ENCODE peak calls at places on chromosome 22, in five cellular contexts. U, X, A, M and L are unnamed samples.

GRCh38 chr22:50396751-50397370 is 53.7 kb downstream of the PPP6R2 start:
- DNase-seq in U (no peak), X (no peak), A (no peak), M (no peak), L (no peak)

GRCh38 chr22:41919357-41920224 is 4.7 kb upstream of the SHISA8 start:
- DNase-seq in U (peak; percentile 95), X (peak; percentile 70), A (peak; percentile 50), M (peak; percentile 56), L (peak; percentile 76)

GRCh38 chr22:35892192-35892591 is 136.4 kb downstream of the RBFOX2 start:
- DNase-seq in U (no peak), X (no peak), A (no peak), M (no peak), L (no peak)

GRCh38 chr22:30717331-30717921 is 22.8 kb downstream of the OSBP2 start:
- DNase-seq in U (no peak), X (no peak), A (no peak), M (no peak), L (no peak)

GRCh38 chr22:48198489-48199459 is 1436.3 kb downstream of the TBC1D22A start:
- DNase-seq in U (no peak), X (no peak), A (no peak), M (no peak), L (no peak)

GRCh38 chr22:17562906-17563870 is at the start of gene SLC25A18:
- DNase-seq in U (peak; percentile 9), X (no peak), A (peak; percentile 71), M (peak; percentile 46), L (no peak)

GRCh38 chr22:50292643-50293440 is 14.6 kb downstream of the PLXNB2 start:
- DNase-seq in U (no peak), X (no peak), A (no peak), M (no peak), L (peak; percentile 78)

GRCh38 chr22:32202539-32203180 is 2.2 kb downstream of the RFPL2 start:
- DNase-seq in U (no peak), X (peak; percentile 52), A (peak; percentile 76), M (peak; percentile 70), L (no peak)

GRCh38 chr22:33090836-33091235 is 32.7 kb upstream of the SYN3 start:
- DNase-seq in U (no peak), X (no peak), A (no peak), M (no peak), L (no peak)

GRCh38 chr22:43293661-43294392 is 49.3 kb downstream of the SCUBE1 start:
- DNase-seq in U (no peak), X (peak; percentile 57), A (no peak), M (no peak), L (no peak)

GRCh38 chr22:36457688-36458450 is 23.6 kb downstream of the TXN2 start:
- DNase-seq in U (peak; percentile 81), X (no peak), A (no peak), M (peak; percentile 71), L (no peak)

GRCh38 chr22:46923394-46923793 is 160.9 kb downstream of the TBC1D22A start:
- DNase-seq in U (no peak), X (no peak), A (no peak), M (no peak), L (no peak)

GRCh38 chr22:21624120-21624879 is 5.5 kb downstream of the YDJC start:
- DNase-seq in U (no peak), X (no peak), A (no peak), M (no peak), L (no peak)

GRCh38 chr22:18070556-18071306 is 7.1 kb upstream of the PEX26 start:
- DNase-seq in U (peak; percentile 65), X (no peak), A (no peak), M (no peak), L (no peak)

DNA sequence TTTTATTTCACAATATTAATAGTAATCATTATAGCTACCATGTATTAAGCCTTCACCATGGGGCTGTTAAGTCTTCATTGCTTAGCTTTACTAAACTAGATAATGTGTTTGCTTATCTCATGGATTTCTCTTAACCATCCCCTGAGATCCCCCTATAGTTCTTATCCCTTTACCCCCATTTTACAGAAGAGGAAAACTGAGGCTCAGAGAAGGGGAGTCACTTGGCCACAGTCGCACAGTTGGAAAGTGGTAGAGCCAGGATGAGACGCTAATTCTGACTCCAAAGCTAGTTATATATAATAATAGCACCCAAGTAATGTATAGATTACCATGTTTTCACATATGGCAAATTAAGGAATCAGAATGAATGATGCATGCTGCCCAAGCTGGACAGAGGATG is 9.7 kb upstream of the TFIP11 start:
- DNase-seq in U (no peak), X (no peak), A (no peak), M (no peak), L (no peak)
- TF ChIP-seq POLR2A in U (no peak), X (no peak), A (no peak), M (no peak), L (no peak)

DNA sequence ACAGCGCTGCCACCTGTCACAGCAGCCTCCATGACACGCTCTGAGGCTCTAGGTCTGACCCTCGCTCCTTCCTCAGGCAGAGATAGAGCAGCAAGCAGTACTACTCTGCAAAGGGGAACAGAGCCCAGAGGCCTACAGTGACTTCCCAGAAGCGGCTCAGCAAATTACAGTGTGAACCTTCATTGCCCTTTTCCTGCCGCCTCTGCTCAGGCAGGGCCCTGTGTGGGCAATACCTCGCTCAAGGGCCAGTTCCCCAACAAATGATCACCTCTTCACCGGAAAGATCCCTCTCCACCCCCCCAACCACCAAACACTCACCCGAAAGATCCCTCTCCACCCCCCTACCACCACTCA is 12.3 kb downstream of the KIAA0930 start:
- DNase-seq in U (no peak), X (no peak), A (peak; percentile 21), M (no peak), L (no peak)
- H3K4me1 ChIP-seq in U (peaks cover 94% of the 10 kb centered on the region), X (peaks cover 23% of the 10 kb centered on the region), A (peaks cover 35% of the 10 kb centered on the region), M (peaks cover 12% of the 10 kb centered on the region), L (no peaks in the 10 kb centered on the region)

DNA sequence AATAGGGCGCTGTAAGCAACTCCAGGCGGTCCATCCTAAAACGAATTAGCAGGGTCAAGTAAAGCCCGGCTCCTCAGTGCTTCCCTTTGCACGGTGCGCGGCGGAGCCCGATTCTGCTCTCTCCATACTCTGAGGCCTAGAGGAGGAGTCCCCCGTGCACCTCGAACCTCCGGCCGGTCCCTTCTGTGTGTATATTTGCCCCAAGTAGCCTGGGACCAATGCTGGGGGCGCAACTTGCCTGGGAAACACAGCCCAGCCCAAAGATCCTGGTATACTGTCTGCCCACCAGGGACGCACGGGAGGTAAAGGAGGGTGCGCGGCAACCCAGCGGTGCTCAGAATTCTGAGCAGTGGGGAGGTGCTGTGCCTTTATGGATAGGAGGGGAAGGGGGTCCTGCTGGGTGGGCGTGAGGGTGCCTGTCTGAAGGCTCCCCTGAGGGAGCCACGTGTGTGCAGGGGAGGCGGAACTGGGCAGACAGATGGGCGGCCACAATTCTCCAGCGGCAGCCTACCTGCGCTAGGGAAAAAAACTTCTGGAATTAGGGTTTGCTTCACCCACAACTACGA is 4.8 kb upstream of the TBX1 start:
- DNase-seq in U (no peak), X (no peak), A (no peak), M (no peak), L (no peak)
- H3K27me3 ChIP-seq in U (peaks cover 71% of the 10 kb centered on the region), X (peaks cover 70% of the 10 kb centered on the region), A (peaks cover 12% of the 10 kb centered on the region), M (no peaks in the 10 kb centered on the region), L (no peaks in the 10 kb centered on the region)

DNA sequence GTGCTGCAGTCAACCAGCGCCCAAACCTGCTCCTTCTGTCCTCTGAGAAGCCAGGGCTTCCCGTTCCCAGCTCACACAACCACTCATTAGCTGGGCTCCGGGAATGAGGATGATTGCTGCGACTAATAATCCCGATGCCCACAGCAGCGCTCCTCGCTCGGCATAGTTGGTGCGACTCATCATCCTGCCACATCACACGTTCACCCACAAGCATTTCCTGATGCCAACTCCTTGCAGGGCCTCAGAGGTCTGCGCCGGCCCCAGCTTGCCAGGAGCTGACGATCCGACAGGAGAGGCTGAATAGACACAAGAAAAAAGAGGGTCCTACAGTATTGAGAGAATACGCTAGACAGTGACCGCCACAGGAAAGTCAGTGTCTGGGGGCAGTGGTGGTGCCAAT is 10.6 kb upstream of the CSNK1E start:
- DNase-seq in U (no peak), X (no peak), A (no peak), M (no peak), L (no peak)
- TF ChIP-seq POLR2A in U (no peak), X (no peak), A (no peak), M (no peak), L (no peak)

GRCh38 chr22:37662039-37662438 is 3.5 kb downstream of the PDXP start:
- DNase-seq in U (no peak), X (no peak), A (no peak), M (no peak), L (peak; percentile 54)
- H3K4me1 ChIP-seq in U (peaks cover 55% of the 10 kb centered on the region), X (peaks cover 34% of the 10 kb centered on the region), A (peaks cover 39% of the 10 kb centered on the region), M (peaks cover 31% of the 10 kb centered on the region), L (peaks cover 27% of the 10 kb centered on the region)

GRCh38 chr22:22811016-22812009 is 76.3 kb upstream of the IGLL5 start:
- DNase-seq in U (peak; percentile 51), X (no peak), A (no peak), M (no peak), L (no peak)

GRCh38 chr22:22810018-22810427 is 77.6 kb upstream of the IGLL5 start:
- DNase-seq in U (peak; percentile 93), X (peak; percentile 51), A (peak; percentile 73), M (peak; percentile 45), L (peak; percentile 78)

GRCh38 chr22:22813126-22814075 is 74.2 kb upstream of the IGLL5 start:
- DNase-seq in U (peak; percentile 67), X (no peak), A (no peak), M (no peak), L (no peak)

GRCh38 chr22:22810471-22810870 is 77.1 kb upstream of the IGLL5 start:
- DNase-seq in U (peak; percentile 74), X (no peak), A (no peak), M (no peak), L (no peak)

DNA sequence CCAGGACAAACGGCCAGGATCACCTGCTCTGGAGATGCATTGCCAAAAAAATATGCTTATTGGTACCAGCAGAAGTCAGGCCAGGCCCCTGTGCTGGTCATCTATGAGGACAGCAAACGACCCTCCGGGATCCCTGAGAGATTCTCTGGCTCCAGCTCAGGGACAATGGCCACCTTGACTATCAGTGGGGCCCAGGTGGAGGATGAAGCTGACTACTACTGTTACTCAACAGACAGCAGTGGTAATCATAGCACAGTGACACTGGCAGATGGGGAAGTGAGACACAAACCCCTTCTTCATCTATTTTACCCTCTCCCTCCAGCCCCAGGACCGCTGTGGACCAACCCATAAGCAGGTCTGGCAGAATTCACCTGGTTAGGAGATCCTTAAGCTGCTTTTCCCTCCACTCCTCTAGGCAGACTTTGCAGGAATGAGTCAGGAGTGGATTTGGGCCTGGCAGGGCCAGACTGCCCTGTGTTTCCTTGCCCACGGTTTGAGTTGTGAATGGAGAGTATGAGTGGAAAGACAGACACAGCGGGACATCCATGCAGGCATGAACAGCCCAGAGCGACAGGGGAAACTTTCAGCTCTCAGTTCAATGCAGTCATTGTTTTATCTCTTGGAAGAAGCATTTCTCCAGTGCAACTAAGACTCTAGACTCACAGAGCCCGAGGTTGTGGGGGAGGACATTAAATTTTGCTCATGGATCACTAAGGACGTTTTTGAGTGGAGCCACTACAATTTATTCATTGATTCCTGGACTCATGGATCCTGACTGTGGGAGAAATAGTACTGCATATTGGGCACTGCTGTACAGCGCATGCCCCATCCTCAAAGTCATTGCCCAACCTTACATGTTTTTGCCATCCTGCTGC is 75.3 kb upstream of the IGLL5 start:
- DNase-seq in U (peak; percentile 41), X (no peak), A (no peak), M (no peak), L (no peak)
- H3K27me3 ChIP-seq in U (no peaks in the 10 kb centered on the region), X (no peaks in the 10 kb centered on the region), A (no peaks in the 10 kb centered on the region), M (no peaks in the 10 kb centered on the region), L (no peaks in the 10 kb centered on the region)

GRCh38 chr22:44676441-44677298 is 25.3 kb upstream of the PRR5 start:
- DNase-seq in U (no peak), X (peak; percentile 50), A (no peak), M (no peak), L (no peak)
- TF ChIP-seq POLR2A in U (no peak), X (no peak), A (no peak), M (no peak), L (peak; percentile 60)

GRCh38 chr22:19997561-19998231 is 18.9 kb downstream of the ARVCF start:
- DNase-seq in U (peak; percentile 41), X (no peak), A (no peak), M (no peak), L (no peak)
- H3K4me1 ChIP-seq in U (peaks cover 44% of the 10 kb centered on the region), X (no peaks in the 10 kb centered on the region), A (peaks cover 38% of the 10 kb centered on the region), M (no peaks in the 10 kb centered on the region), L (no peaks in the 10 kb centered on the region)